ENCODE peak calls at places on chromosome 15, in ten cellular contexts. H is fibroblast of lung, L is tibial artery, A is GM06990, N is psoas muscle, P is HCT116, Z is breast epithelium, B is A549, C is left ventricle myocardium inferior, Y is right lobe of liver. O is an unnamed sample.

GRCh38 chr15:50996641-50997040 is 88.2 kb downstream of the AP4E1 start:
- DNase-seq in Z (no peak), Y (no peak), P (no peak), H (peak), N (no peak), L (no peak), B (no peak), A (no peak), C (no peak), O (no peak)

GRCh38 chr15:49313650-49314049 is 109.4 kb upstream of the FGF7 start:
- DNase-seq in L (no peak), A (no peak), C (no peak), B (no peak), Z (no peak), N (no peak), Y (no peak), H (peak), P (no peak), O (no peak)

GRCh38 chr15:60400957-60401356 is 3.2 kb upstream of the ANXA2 start:
- DNase-seq in Z (no peak), P (no peak), N (no peak), Y (no peak), B (no peak), C (no peak), L (no peak), H (no peak), A (no peak), O (no peak)

GRCh38 chr15:68299436-68299835 is 21.9 kb downstream of the FEM1B start:
- DNase-seq in H (peak), C (no peak), L (no peak), Y (no peak), P (no peak), Z (no peak), N (no peak), A (no peak), B (no peak), O (no peak)

GRCh38 chr15:71364117-71364584 is 248.9 kb downstream of the THSD4 start:
- DNase-seq in P (no peak), B (no peak), L (no peak), C (no peak), A (no peak), N (no peak), Z (no peak), H (no peak), Y (no peak), O (no peak)

GRCh38 chr15:33825453-33825852 is 142.8 kb upstream of the CHRM5 start:
- DNase-seq in B (no peak), P (no peak), A (no peak), Y (no peak), N (no peak), C (no peak), L (no peak), H (no peak), Z (no peak), O (no peak)

GRCh38 chr15:47792231-47792630 is 74.9 kb downstream of the SEMA6D start:
- DNase-seq in Z (no peak), H (no peak), L (no peak), N (no peak), C (no peak), P (no peak), A (no peak), Y (no peak), B (no peak), O (no peak)

GRCh38 chr15:74555192-74555591 is 14.2 kb downstream of the ARID3B start:
- DNase-seq in P (no peak), Y (no peak), Z (no peak), N (no peak), B (no peak), L (no peak), C (no peak), A (no peak), H (no peak), O (no peak)

GRCh38 chr15:45855907-45856579 is 221.2 kb downstream of the SQOR start:
- DNase-seq in B (no peak), P (no peak), A (no peak), N (no peak), L (no peak), Z (no peak), H (peak), Y (no peak), C (no peak), O (peak)

GRCh38 chr15:99019558-99020540 is 12.3 kb upstream of the PGPEP1L start:
- DNase-seq in Z (no peak), B (peak), P (no peak), L (no peak), A (no peak), C (no peak), N (no peak), Y (no peak), H (peak), O (no peak)

GRCh38 chr15:71629761-71630499 is 180.4 kb upstream of the NR2E3 start:
- DNase-seq in H (peak), P (no peak), L (no peak), Z (no peak), C (no peak), Y (no peak), B (no peak), N (no peak), A (no peak), O (no peak)

GRCh38 chr15:70535955-70536338 is 227.4 kb downstream of the UACA start:
- DNase-seq in Z (no peak), H (no peak), P (no peak), N (no peak), C (no peak), Y (no peak), L (no peak), A (no peak), B (no peak), O (no peak)

GRCh38 chr15:98667521-98668179 is 19.3 kb downstream of the IGF1R start:
- DNase-seq in A (no peak), B (no peak), P (no peak), Z (no peak), Y (no peak), H (no peak), C (no peak), L (no peak), N (no peak), O (no peak)

GRCh38 chr15:76235186-76235826 is 76.0 kb downstream of the ETFA start:
- DNase-seq in Z (no peak), B (peak), N (no peak), Y (no peak), P (peak), C (no peak), A (no peak), L (no peak), H (peak), O (no peak)

GRCh38 chr15:79463781-79464270 is 31.7 kb downstream of the MINAR1 start:
- DNase-seq in Y (no peak), C (no peak), A (no peak), H (no peak), Z (no peak), L (no peak), P (no peak), B (no peak), N (no peak), O (no peak)

GRCh38 chr15:65050270-65050669 is 5.1 kb downstream of the SLC51B start:
- DNase-seq in B (no peak), C (no peak), P (no peak), N (no peak), L (no peak), Y (no peak), A (no peak), Z (no peak), H (peak), O (no peak)

GRCh38 chr15:101568304-101568703 is 78.8 kb upstream of the PCSK6 start:
- DNase-seq in N (no peak), H (peak), P (no peak), C (no peak), Y (no peak), Z (no peak), B (no peak), A (no peak), L (no peak), O (no peak)

GRCh38 chr15:101389362-101389761 is 94.3 kb upstream of the SNRPA1 start:
- DNase-seq in H (no peak), L (peak), Y (peak), Z (no peak), N (no peak), A (no peak), B (no peak), C (no peak), P (no peak), O (no peak)

GRCh38 chr15:54582863-54583643 is 604.8 kb downstream of the UNC13C start:
- DNase-seq in A (peak), P (no peak), B (no peak), Z (no peak), H (no peak), C (no peak), Y (no peak), N (no peak), L (no peak), O (no peak)

GRCh38 chr15:88664151-88664778 is 25.4 kb downstream of the ISG20 start:
- DNase-seq in Y (no peak), L (no peak), N (no peak), Z (no peak), P (no peak), B (no peak), H (no peak), C (no peak), A (no peak), O (no peak)

GRCh38 chr15:75809986-75810750 is 33.1 kb upstream of the UBE2Q2 start:
- DNase-seq in N (no peak), C (no peak), P (peak), L (no peak), A (no peak), Y (peak), Z (no peak), B (peak), H (peak), O (peak)

GRCh38 chr15:31435891-31436628 is 109.4 kb downstream of the KLF13 start:
- DNase-seq in L (peak), A (no peak), H (no peak), C (no peak), Y (no peak), P (peak), B (no peak), N (no peak), Z (no peak), O (no peak)

GRCh38 chr15:49293941-49294340 is 123.9 kb downstream of the GALK2 start:
- DNase-seq in C (no peak), P (no peak), N (no peak), A (no peak), Z (no peak), L (no peak), Y (no peak), B (no peak), H (no peak), O (no peak)

GRCh38 chr15:70508561-70509281 is 254.6 kb downstream of the UACA start:
- DNase-seq in L (no peak), A (no peak), N (no peak), B (peak), Y (no peak), Z (no peak), C (no peak), P (no peak), H (peak), O (no peak)

GRCh38 chr15:83404143-83404542 is 43.0 kb upstream of the SH3GL3 start:
- DNase-seq in H (no peak), C (peak), L (no peak), N (no peak), Y (no peak), A (no peak), B (no peak), Z (no peak), P (no peak), O (peak)

GRCh38 chr15:71588746-71589145 is 221.6 kb upstream of the NR2E3 start:
- DNase-seq in C (no peak), Y (no peak), H (peak), Z (no peak), L (no peak), A (no peak), P (no peak), N (no peak), B (peak), O (no peak)

GRCh38 chr15:82159922-82160321 is 102.6 kb downstream of the EFL1 start:
- DNase-seq in H (peak), Y (no peak), N (no peak), A (no peak), L (no peak), P (peak), Z (no peak), B (peak), C (no peak), O (no peak)

GRCh38 chr15:81723758-81724157 is 322.1 kb downstream of the MEX3B start:
- DNase-seq in Y (no peak), P (no peak), N (peak), B (no peak), L (peak), H (no peak), Z (no peak), A (no peak), C (no peak), O (peak)

GRCh38 chr15:64010719-64011118 is 35.6 kb downstream of the DAPK2 start:
- DNase-seq in C (peak), P (peak), Z (no peak), L (peak), A (peak), H (peak), B (peak), N (peak), Y (no peak), O (no peak)

GRCh38 chr15:43266834-43267233 is at the start of gene TGM5:
- DNase-seq in L (no peak), P (no peak), C (no peak), H (no peak), Y (no peak), Z (no peak), A (no peak), B (no peak), N (no peak), O (peak)

GRCh38 chr15:79332824-79333510 is 22.1 kb downstream of the TMED3 start:
- DNase-seq in A (no peak), L (no peak), Z (no peak), H (no peak), C (no peak), Y (no peak), B (no peak), P (no peak), N (no peak), O (peak)

DNA sequence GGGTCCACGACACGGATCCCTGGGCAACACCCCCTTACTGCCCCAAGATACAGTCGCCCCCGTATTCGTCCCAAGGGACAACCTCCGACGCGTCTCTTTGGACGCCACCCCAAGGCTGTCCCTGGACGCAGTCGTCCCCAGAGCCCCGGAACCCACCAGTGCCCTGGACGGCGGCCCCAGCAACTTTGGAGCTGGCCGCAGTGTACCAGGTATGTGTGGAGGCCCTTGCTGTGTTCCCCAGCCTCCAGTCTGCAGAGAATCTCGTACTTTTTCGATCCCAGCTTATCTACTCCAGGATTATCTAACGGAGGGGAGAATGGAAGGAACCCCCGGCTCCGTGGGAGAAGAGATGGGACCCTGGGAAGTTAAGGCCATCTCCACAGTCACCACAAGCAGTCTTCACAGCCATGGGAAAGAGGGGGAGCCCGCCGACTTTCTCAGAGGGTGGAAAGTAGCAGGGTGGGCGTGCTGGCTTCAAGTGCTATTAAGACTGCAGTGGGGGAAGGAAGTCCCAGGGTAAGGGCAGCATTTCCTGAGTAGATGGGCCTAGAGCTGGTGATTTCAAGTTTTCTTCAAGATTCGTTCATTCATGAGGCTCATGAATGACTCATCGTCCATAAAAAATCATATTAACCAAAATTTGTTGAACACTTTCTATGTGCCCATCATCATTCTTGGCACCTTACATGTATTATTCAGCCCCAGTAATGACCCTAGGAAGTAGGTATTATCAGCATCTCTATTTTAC is 1.1 kb downstream of the MESP2 start:
- DNase-seq in Z (no peak), B (no peak), A (no peak), Y (no peak), H (no peak), N (no peak), P (no peak), C (no peak), L (no peak), O (no peak)
- TF ChIP-seq CTCF in Z (no peak), B (no peak), A (no peak), Y (no peak), H (no peak), N (no peak), P (no peak), C (no peak), L (no peak), O (no peak)

GRCh38 chr15:26197719-26198118 is 334.6 kb upstream of the ATP10A start:
- DNase-seq in N (no peak), Y (no peak), A (no peak), L (no peak), H (no peak), P (no peak), B (no peak), Z (no peak), C (no peak), O (no peak)

GRCh38 chr15:26200427-26200826 is 337.3 kb upstream of the ATP10A start:
- DNase-seq in L (no peak), B (no peak), N (no peak), A (no peak), Z (no peak), C (no peak), P (no peak), H (no peak), Y (no peak), O (no peak)

DNA sequence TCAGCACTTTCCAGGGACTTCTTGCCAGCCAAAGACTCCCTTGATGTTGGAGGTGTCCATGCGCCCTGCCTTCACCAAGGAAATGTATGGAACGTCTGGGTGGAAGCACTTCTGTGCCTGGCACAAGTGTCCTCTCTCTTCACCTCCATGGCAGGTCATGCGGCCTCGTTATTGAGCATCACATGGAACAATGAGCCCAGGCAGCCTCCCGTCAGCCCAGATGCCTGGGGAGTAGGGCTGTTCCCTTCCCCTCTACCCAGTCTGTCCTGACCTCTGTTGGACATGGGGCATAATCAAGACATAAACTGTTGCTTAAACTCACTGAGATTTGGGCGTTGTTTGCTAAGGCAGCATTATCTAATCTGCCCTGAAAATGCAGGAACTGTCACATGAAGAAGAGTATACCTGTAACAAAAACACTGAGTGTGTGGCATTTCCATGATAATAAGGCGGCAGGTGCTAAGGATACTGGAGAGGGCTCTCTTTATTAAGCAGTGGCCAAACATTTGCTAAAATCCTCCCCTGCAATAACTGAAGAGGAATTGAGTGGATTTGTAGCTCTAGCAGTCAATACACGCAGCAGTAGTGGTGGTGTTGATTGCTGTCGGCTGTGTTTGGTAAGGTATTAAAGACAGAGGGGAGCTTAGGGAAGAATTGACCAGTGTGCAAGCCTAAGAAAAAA is 338.2 kb upstream of the ATP10A start:
- DNase-seq in Y (no peak), H (no peak), C (no peak), N (no peak), L (no peak), P (no peak), B (no peak), Z (no peak), A (no peak), O (no peak)
- H3K4me3 ChIP-seq in Y (no peak), H (no peak), C (no peak), N (no peak), L (no peak), P (no peak), B (no peak), Z (no peak), A (no peak), O (no peak)

DNA sequence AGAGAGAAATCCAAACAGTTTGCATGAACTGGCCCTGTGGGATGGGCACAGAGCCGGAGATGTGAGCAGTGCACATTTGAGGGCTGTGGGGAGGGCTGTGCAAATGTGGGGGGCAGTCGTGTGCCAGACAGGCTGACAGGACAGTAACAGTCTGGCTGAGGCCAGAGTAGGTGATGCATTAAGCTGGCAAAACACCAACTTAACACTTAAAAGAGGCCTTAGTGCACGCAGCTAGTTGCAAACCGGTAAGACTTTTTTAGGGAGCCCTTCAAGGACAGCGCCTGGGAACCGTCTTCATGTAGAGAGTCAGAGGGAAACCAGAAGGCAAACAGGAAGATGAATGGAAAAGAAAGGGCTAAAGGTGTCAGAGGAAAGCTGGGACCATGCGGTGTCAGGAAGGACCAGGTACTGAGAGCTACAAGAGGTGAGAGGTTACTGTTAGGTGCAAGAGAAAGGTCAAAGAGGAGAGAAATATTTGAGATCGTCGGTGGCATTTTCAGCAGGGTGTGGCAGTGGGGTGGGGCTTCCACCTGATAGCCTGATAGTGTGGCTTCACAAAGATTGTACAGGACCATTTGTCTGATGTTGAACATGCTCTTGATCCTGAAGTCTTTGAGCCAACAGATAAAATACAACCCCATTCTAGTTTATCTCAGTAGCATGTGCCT is 30.0 kb upstream of the CHD2 start:
- DNase-seq in Y (no peak), H (peak), B (peak), Z (no peak), L (no peak), C (no peak), N (no peak), A (no peak), P (no peak), O (no peak)
- TF ChIP-seq CTCF in Y (no peak), H (no peak), B (no peak), Z (no peak), L (no peak), C (no peak), N (no peak), A (no peak), P (no peak), O (no peak)

GRCh38 chr15:78266806-78267205 is 2.4 kb downstream of the DNAJA4 start:
- DNase-seq in C (no peak), Y (no peak), B (no peak), N (no peak), A (no peak), P (no peak), Z (no peak), L (no peak), H (no peak), O (no peak)
- H3K4me3 ChIP-seq in C (peak), Y (no peak), B (no peak), N (peak), A (no peak), P (no peak), Z (no peak), L (no peak), H (no peak), O (no peak)

DNA sequence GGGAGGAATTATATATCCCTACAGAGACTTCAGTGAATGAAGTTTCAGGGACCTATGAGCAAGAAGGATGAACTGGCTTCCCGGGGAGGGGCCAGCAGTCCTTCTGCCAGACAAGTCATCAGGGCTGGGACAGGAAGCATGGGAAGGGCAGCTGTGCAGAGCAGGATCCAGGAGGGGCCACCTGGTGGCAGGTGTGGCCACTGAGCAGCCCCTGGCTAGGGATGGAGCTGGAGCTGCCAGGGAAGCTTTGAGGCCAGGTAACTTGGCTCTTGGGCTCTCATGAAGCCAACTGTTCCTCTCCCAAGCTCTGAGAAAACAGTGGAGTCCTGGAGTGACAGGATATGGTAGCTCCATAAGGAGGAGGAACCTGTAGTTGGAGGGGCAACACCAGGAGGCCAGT is 132.6 kb downstream of the APBA2 start:
- DNase-seq in L (no peak), C (no peak), N (no peak), Z (no peak), P (no peak), A (no peak), Y (no peak), H (no peak), B (no peak), O (no peak)
- TF ChIP-seq CTCF in L (no peak), C (no peak), N (no peak), Z (no peak), P (peak), A (peak), Y (no peak), H (no peak), B (no peak), O (peak)

GRCh38 chr15:23503546-23503945 is 56.5 kb upstream of the GOLGA6L2 start:
- DNase-seq in Z (no peak), Y (no peak), P (no peak), H (no peak), L (no peak), C (no peak), B (no peak), N (no peak), A (no peak), O (no peak)

GRCh38 chr15:23506762-23507161 is 58.7 kb upstream of the MKRN3 start:
- DNase-seq in N (no peak), C (no peak), Z (no peak), L (no peak), P (no peak), B (no peak), Y (no peak), A (no peak), H (no peak), O (no peak)

GRCh38 chr15:23504003-23504402 is 57.0 kb upstream of the GOLGA6L2 start:
- DNase-seq in Z (no peak), L (no peak), Y (no peak), N (no peak), P (no peak), C (no peak), B (no peak), A (no peak), H (no peak), O (no peak)
- H3K4me3 ChIP-seq in Z (no peak), L (no peak), Y (no peak), N (no peak), P (no peak), C (no peak), B (no peak), A (no peak), H (no peak), O (no peak)

O was measured in LNCaP clone FGC.